ENCODE peak calls at places on chromosomes 13 and 19, in four cellular contexts. One of them, this sample, is unnamed.

GRCh38 chr19:33700408-33700757 is 78.6 kb downstream of the CHST8 start:
- DNase-seq in NCI-H187 treated with DMSO at 0.1 percent for 48 hours: no peak
- DNase-seq in right cardiac atrium: no peak
- DNase-seq in neuronal stem cell: no peak
- DNase-seq in this sample: no peak

GRCh38 chr19:1814391-1814790 is 2.3 kb upstream of the ATP8B3 start:
- DNase-seq in NCI-H187 treated with DMSO at 0.1 percent for 48 hours: no peak
- DNase-seq in right cardiac atrium: peak
- DNase-seq in neuronal stem cell: no peak
- DNase-seq in this sample: no peak

GRCh38 chr19:55173717-55174409 is 6.2 kb downstream of the SYT5 start:
- DNase-seq in NCI-H187 treated with DMSO at 0.1 percent for 48 hours: no peak
- DNase-seq in right cardiac atrium: peak
- DNase-seq in neuronal stem cell: peak
- DNase-seq in this sample: peak

GRCh38 chr13:111371211-111371610 is 50.8 kb downstream of the TEX29 start:
- DNase-seq in NCI-H187 treated with DMSO at 0.1 percent for 48 hours: no peak
- DNase-seq in right cardiac atrium: no peak
- DNase-seq in neuronal stem cell: no peak
- DNase-seq in this sample: peak

GRCh38 chr19:1612114-1613086 is 7.1 kb upstream of the UQCR11 start:
- DNase-seq in NCI-H187 treated with DMSO at 0.1 percent for 48 hours: no peak
- DNase-seq in right cardiac atrium: no peak
- DNase-seq in neuronal stem cell: no peak
- DNase-seq in this sample: no peak

GRCh38 chr13:35470671-35471465 is 5.6 kb downstream of the MAB21L1 start:
- DNase-seq in NCI-H187 treated with DMSO at 0.1 percent for 48 hours: no peak
- DNase-seq in right cardiac atrium: peak
- DNase-seq in neuronal stem cell: peak
- DNase-seq in this sample: peak

GRCh38 chr13:50485979-50486935 is 357.2 kb downstream of the DLEU7 start:
- DNase-seq in NCI-H187 treated with DMSO at 0.1 percent for 48 hours: no peak
- DNase-seq in right cardiac atrium: no peak
- DNase-seq in neuronal stem cell: no peak
- DNase-seq in this sample: peak

GRCh38 chr13:75656590-75656989 is 20.5 kb downstream of the LMO7 start:
- DNase-seq in NCI-H187 treated with DMSO at 0.1 percent for 48 hours: no peak
- DNase-seq in right cardiac atrium: no peak
- DNase-seq in neuronal stem cell: no peak
- DNase-seq in this sample: no peak

GRCh38 chr13:90055121-90055520 is 1292.4 kb upstream of the MIR17HG start:
- DNase-seq in NCI-H187 treated with DMSO at 0.1 percent for 48 hours: no peak
- DNase-seq in right cardiac atrium: no peak
- DNase-seq in neuronal stem cell: no peak
- DNase-seq in this sample: no peak

GRCh38 chr19:47479701-47480503 is 4.1 kb downstream of the KPTN start:
- DNase-seq in NCI-H187 treated with DMSO at 0.1 percent for 48 hours: no peak
- DNase-seq in right cardiac atrium: peak
- DNase-seq in neuronal stem cell: no peak
- DNase-seq in this sample: peak

GRCh38 chr19:33766623-33767022 is 30.0 kb upstream of the KCTD15 start:
- DNase-seq in NCI-H187 treated with DMSO at 0.1 percent for 48 hours: no peak
- DNase-seq in right cardiac atrium: no peak
- DNase-seq in neuronal stem cell: no peak
- DNase-seq in this sample: no peak

GRCh38 chr19:7928741-7929701 is 3.1 kb upstream of the CTXN1 start:
- DNase-seq in NCI-H187 treated with DMSO at 0.1 percent for 48 hours: no peak
- DNase-seq in right cardiac atrium: peak
- DNase-seq in neuronal stem cell: no peak
- DNase-seq in this sample: peak

GRCh38 chr13:43227721-43228120 is 204.3 kb downstream of the DNAJC15 start:
- DNase-seq in NCI-H187 treated with DMSO at 0.1 percent for 48 hours: no peak
- DNase-seq in right cardiac atrium: no peak
- DNase-seq in neuronal stem cell: no peak
- DNase-seq in this sample: no peak

GRCh38 chr13:108785844-108786243 is 156.4 kb downstream of the MYO16 start:
- DNase-seq in NCI-H187 treated with DMSO at 0.1 percent for 48 hours: no peak
- DNase-seq in right cardiac atrium: no peak
- DNase-seq in neuronal stem cell: peak
- DNase-seq in this sample: no peak

GRCh38 chr19:15374796-15375440 is 4.7 kb downstream of the AKAP8 start:
- DNase-seq in NCI-H187 treated with DMSO at 0.1 percent for 48 hours: no peak
- DNase-seq in right cardiac atrium: peak
- DNase-seq in neuronal stem cell: no peak
- DNase-seq in this sample: no peak

GRCh38 chr13:97005631-97006262 is 11.5 kb upstream of the OXGR1 start:
- DNase-seq in NCI-H187 treated with DMSO at 0.1 percent for 48 hours: no peak
- DNase-seq in right cardiac atrium: no peak
- DNase-seq in neuronal stem cell: no peak
- DNase-seq in this sample: no peak

GRCh38 chr13:98014766-98015165 is 61.3 kb downstream of the IPO5 start:
- DNase-seq in NCI-H187 treated with DMSO at 0.1 percent for 48 hours: no peak
- DNase-seq in right cardiac atrium: no peak
- DNase-seq in neuronal stem cell: no peak
- DNase-seq in this sample: peak

GRCh38 chr19:31591258-31591657 is 242.0 kb upstream of the TSHZ3 start:
- DNase-seq in NCI-H187 treated with DMSO at 0.1 percent for 48 hours: no peak
- DNase-seq in right cardiac atrium: no peak
- DNase-seq in neuronal stem cell: no peak
- DNase-seq in this sample: no peak